ENCODE peak calls at places on chromosomes 13 and 19, in seven cellular contexts. One of them, this sample, is unnamed.

GRCh38 chr19:7328647-7329046 is 20.1 kb upstream of the ARHGEF18 start:
- DNase-seq in IMR-90: no peak
- DNase-seq in A172: no peak
- DNase-seq in activated naive CD4-positive, alpha-beta T cell: no peak
- DNase-seq in hepatic stellate cell: no peak
- DNase-seq in K562: no peak
- DNase-seq in stimulated activated naive B cell treated with anti-CD40 and anti-IgM and Interleukin-4, amounts not matched to agents 10 μg/mL and 1 μg/mL and 100 μg/mL, for 72 hours: no peak
- DNase-seq in this sample: no peak

GRCh38 chr13:72221276-72221962 is 354.4 kb upstream of the DACH1 start:
- DNase-seq in activated naive CD4-positive, alpha-beta T cell: no peak
- DNase-seq in hepatic stellate cell: peak
- DNase-seq in IMR-90: no peak
- DNase-seq in A172: peak
- DNase-seq in stimulated activated naive B cell treated with anti-CD40 and anti-IgM and Interleukin-4, amounts not matched to agents 10 μg/mL and 1 μg/mL and 100 μg/mL, for 72 hours: no peak
- DNase-seq in K562: peak
- DNase-seq in this sample: no peak

GRCh38 chr13:102904408-102904862 is 58.6 kb downstream of the ERCC5 start:
- DNase-seq in hepatic stellate cell: no peak
- DNase-seq in activated naive CD4-positive, alpha-beta T cell: no peak
- DNase-seq in stimulated activated naive B cell treated with anti-CD40 and anti-IgM and Interleukin-4, amounts not matched to agents 10 μg/mL and 1 μg/mL and 100 μg/mL, for 72 hours: no peak
- DNase-seq in A172: no peak
- DNase-seq in IMR-90: no peak
- DNase-seq in K562: no peak
- DNase-seq in this sample: no peak

GRCh38 chr13:59099182-59099950 is 1064.4 kb downstream of the DIAPH3 start:
- DNase-seq in stimulated activated naive B cell treated with anti-CD40 and anti-IgM and Interleukin-4, amounts not matched to agents 10 μg/mL and 1 μg/mL and 100 μg/mL, for 72 hours: no peak
- DNase-seq in A172: no peak
- DNase-seq in hepatic stellate cell: no peak
- DNase-seq in activated naive CD4-positive, alpha-beta T cell: no peak
- DNase-seq in IMR-90: peak
- DNase-seq in K562: no peak
- DNase-seq in this sample: no peak

GRCh38 chr13:34012354-34012753 is 194.4 kb downstream of the RFC3 start:
- DNase-seq in IMR-90: no peak
- DNase-seq in A172: no peak
- DNase-seq in K562: no peak
- DNase-seq in hepatic stellate cell: no peak
- DNase-seq in stimulated activated naive B cell treated with anti-CD40 and anti-IgM and Interleukin-4, amounts not matched to agents 10 μg/mL and 1 μg/mL and 100 μg/mL, for 72 hours: no peak
- DNase-seq in activated naive CD4-positive, alpha-beta T cell: no peak
- DNase-seq in this sample: no peak

GRCh38 chr19:13920940-13921744 is 15.1 kb downstream of the CC2D1A start:
- DNase-seq in activated naive CD4-positive, alpha-beta T cell: no peak
- DNase-seq in IMR-90: peak
- DNase-seq in hepatic stellate cell: peak
- DNase-seq in A172: peak
- DNase-seq in K562: peak
- DNase-seq in stimulated activated naive B cell treated with anti-CD40 and anti-IgM and Interleukin-4, amounts not matched to agents 10 μg/mL and 1 μg/mL and 100 μg/mL, for 72 hours: peak
- DNase-seq in this sample: no peak

GRCh38 chr19:31355330-31356289 is 6.4 kb upstream of the TSHZ3 start:
- DNase-seq in hepatic stellate cell: no peak
- DNase-seq in activated naive CD4-positive, alpha-beta T cell: no peak
- DNase-seq in A172: no peak
- DNase-seq in IMR-90: no peak
- DNase-seq in stimulated activated naive B cell treated with anti-CD40 and anti-IgM and Interleukin-4, amounts not matched to agents 10 μg/mL and 1 μg/mL and 100 μg/mL, for 72 hours: no peak
- DNase-seq in K562: no peak
- DNase-seq in this sample: no peak

GRCh38 chr13:111267205-111267604 is 53.2 kb upstream of the TEX29 start:
- DNase-seq in IMR-90: no peak
- DNase-seq in stimulated activated naive B cell treated with anti-CD40 and anti-IgM and Interleukin-4, amounts not matched to agents 10 μg/mL and 1 μg/mL and 100 μg/mL, for 72 hours: no peak
- DNase-seq in K562: no peak
- DNase-seq in activated naive CD4-positive, alpha-beta T cell: no peak
- DNase-seq in A172: no peak
- DNase-seq in hepatic stellate cell: no peak
- DNase-seq in this sample: no peak

GRCh38 chr13:106117640-106118039 is 417.8 kb downstream of the EFNB2 start:
- DNase-seq in IMR-90: no peak
- DNase-seq in K562: no peak
- DNase-seq in A172: no peak
- DNase-seq in stimulated activated naive B cell treated with anti-CD40 and anti-IgM and Interleukin-4, amounts not matched to agents 10 μg/mL and 1 μg/mL and 100 μg/mL, for 72 hours: no peak
- DNase-seq in activated naive CD4-positive, alpha-beta T cell: no peak
- DNase-seq in hepatic stellate cell: no peak
- DNase-seq in this sample: no peak

GRCh38 chr19:37953576-37954303 is 46.7 kb downstream of the SIPA1L3 start:
- DNase-seq in activated naive CD4-positive, alpha-beta T cell: no peak
- DNase-seq in hepatic stellate cell: no peak
- DNase-seq in A172: no peak
- DNase-seq in stimulated activated naive B cell treated with anti-CD40 and anti-IgM and Interleukin-4, amounts not matched to agents 10 μg/mL and 1 μg/mL and 100 μg/mL, for 72 hours: no peak
- DNase-seq in K562: no peak
- DNase-seq in IMR-90: no peak
- DNase-seq in this sample: no peak

GRCh38 chr19:1250374-1251232 is 2.2 kb downstream of the MIDN start:
- DNase-seq in hepatic stellate cell: peak
- DNase-seq in stimulated activated naive B cell treated with anti-CD40 and anti-IgM and Interleukin-4, amounts not matched to agents 10 μg/mL and 1 μg/mL and 100 μg/mL, for 72 hours: no peak
- DNase-seq in A172: peak
- DNase-seq in K562: no peak
- DNase-seq in IMR-90: peak
- DNase-seq in activated naive CD4-positive, alpha-beta T cell: peak
- DNase-seq in this sample: no peak

GRCh38 chr13:93534181-93534700 is 307.6 kb downstream of the GPC6 start:
- DNase-seq in A172: peak
- DNase-seq in activated naive CD4-positive, alpha-beta T cell: no peak
- DNase-seq in IMR-90: no peak
- DNase-seq in hepatic stellate cell: no peak
- DNase-seq in stimulated activated naive B cell treated with anti-CD40 and anti-IgM and Interleukin-4, amounts not matched to agents 10 μg/mL and 1 μg/mL and 100 μg/mL, for 72 hours: no peak
- DNase-seq in K562: no peak
- DNase-seq in this sample: no peak

GRCh38 chr13:113791761-113792160 is 32.7 kb downstream of the TMEM255B start:
- DNase-seq in activated naive CD4-positive, alpha-beta T cell: no peak
- DNase-seq in stimulated activated naive B cell treated with anti-CD40 and anti-IgM and Interleukin-4, amounts not matched to agents 10 μg/mL and 1 μg/mL and 100 μg/mL, for 72 hours: no peak
- DNase-seq in IMR-90: no peak
- DNase-seq in A172: no peak
- DNase-seq in K562: no peak
- DNase-seq in hepatic stellate cell: no peak
- DNase-seq in this sample: no peak

GRCh38 chr13:50119593-50119992 is 104.3 kb downstream of the KCNRG start:
- DNase-seq in hepatic stellate cell: no peak
- DNase-seq in activated naive CD4-positive, alpha-beta T cell: no peak
- DNase-seq in A172: no peak
- DNase-seq in IMR-90: peak
- DNase-seq in stimulated activated naive B cell treated with anti-CD40 and anti-IgM and Interleukin-4, amounts not matched to agents 10 μg/mL and 1 μg/mL and 100 μg/mL, for 72 hours: no peak
- DNase-seq in K562: no peak
- DNase-seq in this sample: no peak

GRCh38 chr19:55113570-55114039 is 3.8 kb downstream of the PPP1R12C start:
- DNase-seq in stimulated activated naive B cell treated with anti-CD40 and anti-IgM and Interleukin-4, amounts not matched to agents 10 μg/mL and 1 μg/mL and 100 μg/mL, for 72 hours: no peak
- DNase-seq in hepatic stellate cell: peak
- DNase-seq in IMR-90: peak
- DNase-seq in activated naive CD4-positive, alpha-beta T cell: no peak
- DNase-seq in K562: peak
- DNase-seq in A172: peak
- DNase-seq in this sample: peak

GRCh38 chr19:40023969-40024368 is 27.1 kb downstream of the ZNF546 start:
- DNase-seq in K562: no peak
- DNase-seq in activated naive CD4-positive, alpha-beta T cell: no peak
- DNase-seq in stimulated activated naive B cell treated with anti-CD40 and anti-IgM and Interleukin-4, amounts not matched to agents 10 μg/mL and 1 μg/mL and 100 μg/mL, for 72 hours: no peak
- DNase-seq in hepatic stellate cell: no peak
- DNase-seq in A172: no peak
- DNase-seq in IMR-90: no peak
- DNase-seq in this sample: no peak

GRCh38 chr13:65095697-65096096 is 2134.4 kb downstream of the PCDH9 start:
- DNase-seq in stimulated activated naive B cell treated with anti-CD40 and anti-IgM and Interleukin-4, amounts not matched to agents 10 μg/mL and 1 μg/mL and 100 μg/mL, for 72 hours: no peak
- DNase-seq in activated naive CD4-positive, alpha-beta T cell: no peak
- DNase-seq in IMR-90: no peak
- DNase-seq in hepatic stellate cell: no peak
- DNase-seq in K562: no peak
- DNase-seq in A172: no peak
- DNase-seq in this sample: no peak

GRCh38 chr13:99871249-99871898 is 100.2 kb downstream of the ZIC5 start:
- DNase-seq in IMR-90: no peak
- DNase-seq in activated naive CD4-positive, alpha-beta T cell: no peak
- DNase-seq in stimulated activated naive B cell treated with anti-CD40 and anti-IgM and Interleukin-4, amounts not matched to agents 10 μg/mL and 1 μg/mL and 100 μg/mL, for 72 hours: no peak
- DNase-seq in K562: no peak
- DNase-seq in hepatic stellate cell: no peak
- DNase-seq in A172: no peak
- DNase-seq in this sample: no peak

GRCh38 chr19:57830071-57830602 is at the start of gene ZNF587B:
- DNase-seq in activated naive CD4-positive, alpha-beta T cell: peak
- DNase-seq in stimulated activated naive B cell treated with anti-CD40 and anti-IgM and Interleukin-4, amounts not matched to agents 10 μg/mL and 1 μg/mL and 100 μg/mL, for 72 hours: no peak
- DNase-seq in A172: peak
- DNase-seq in IMR-90: peak
- DNase-seq in K562: peak
- DNase-seq in hepatic stellate cell: peak
- DNase-seq in this sample: peak